ENCODE peak calls at places on chromosomes 5 and 9, in four cellular contexts. H is Peyer's patch, F is lower leg skin, W is left ventricle myocardium inferior. A is an unnamed sample.

GRCh38 chr9:138078846-138079245 is 201.3 kb downstream of the CACNA1B start:
- DNase-seq in H (peak), F (peak), W (no peak), A (no peak)

GRCh38 chr5:71860048-71860447 is 141.0 kb downstream of the CARTPT start:
- DNase-seq in H (no peak), F (no peak), W (no peak), A (no peak)

GRCh38 chr5:59720063-59720462 is 173.5 kb downstream of the PDE4D start:
- DNase-seq in H (no peak), F (no peak), W (no peak), A (no peak)

GRCh38 chr5:61010759-61011460 is 65.9 kb downstream of the NDUFAF2 start:
- DNase-seq in H (no peak), F (no peak), W (no peak), A (no peak)

GRCh38 chr9:106960238-106960637 is 97.3 kb downstream of the ZNF462 start:
- DNase-seq in H (no peak), F (no peak), W (no peak), A (no peak)

GRCh38 chr5:180026320-180026719 is 45.2 kb downstream of the RNF130 start:
- DNase-seq in H (no peak), F (no peak), W (no peak), A (no peak)

GRCh38 chr9:6584881-6585597 is 60.5 kb downstream of the GLDC start:
- DNase-seq in H (no peak), F (no peak), W (no peak), A (no peak)

GRCh38 chr5:180047667-180048066 is 23.9 kb downstream of the RNF130 start:
- DNase-seq in H (no peak), F (no peak), W (peak), A (peak)

GRCh38 chr5:157434096-157434495 is 25.9 kb upstream of the NIPAL4 start:
- DNase-seq in H (no peak), F (no peak), W (no peak), A (no peak)

A was measured in transverse colon.